ENCODE peak calls at places on chromosomes 16 and 17, in six cellular contexts. One of them, this sample, is unnamed. For H3K4me1, the result is how much of the 10 kb centered on the place peaks cover.

GRCh38 chr16:53433930-53434435 is 288 bp upstream of the RBL2 start:
- DNase-seq in upper lobe of left lung: no peak
- DNase-seq in PC-3: peak
- DNase-seq in psoas muscle: no peak
- DNase-seq in stomach: no peak
- DNase-seq in CD4-positive, CD25-positive, alpha-beta regulatory T cell: no peak
- DNase-seq in this sample: no peak

GRCh38 chr17:73798111-73798748 is 154.0 kb upstream of the SDK2 start:
- DNase-seq in stomach: peak
- DNase-seq in CD4-positive, CD25-positive, alpha-beta regulatory T cell: no peak
- DNase-seq in PC-3: peak
- DNase-seq in psoas muscle: no peak
- DNase-seq in upper lobe of left lung: no peak
- DNase-seq in this sample: peak

GRCh38 chr16:31052131-31052530 is 18.8 kb downstream of the STX4 start:
- DNase-seq in CD4-positive, CD25-positive, alpha-beta regulatory T cell: no peak
- DNase-seq in stomach: no peak
- DNase-seq in upper lobe of left lung: peak
- DNase-seq in PC-3: peak
- DNase-seq in psoas muscle: no peak
- DNase-seq in this sample: peak

GRCh38 chr16:31513884-31514283 is 5.7 kb upstream of the RUSF1 start:
- DNase-seq in PC-3: no peak
- DNase-seq in stomach: no peak
- DNase-seq in upper lobe of left lung: no peak
- DNase-seq in CD4-positive, CD25-positive, alpha-beta regulatory T cell: no peak
- DNase-seq in psoas muscle: no peak
- DNase-seq in this sample: no peak

GRCh38 chr17:73591278-73592078 is 52.8 kb downstream of the SDK2 start:
- DNase-seq in PC-3: no peak
- DNase-seq in CD4-positive, CD25-positive, alpha-beta regulatory T cell: peak
- DNase-seq in psoas muscle: no peak
- DNase-seq in stomach: no peak
- DNase-seq in upper lobe of left lung: no peak
- DNase-seq in this sample: no peak

GRCh38 chr17:48642843-48643696 is 16.9 kb upstream of the HOXB9 start:
- DNase-seq in stomach: no peak
- DNase-seq in upper lobe of left lung: no peak
- DNase-seq in CD4-positive, CD25-positive, alpha-beta regulatory T cell: no peak
- DNase-seq in psoas muscle: no peak
- DNase-seq in PC-3: no peak
- DNase-seq in this sample: no peak

GRCh38 chr17:1559047-1559742 is 3.4 kb downstream of the PITPNA start:
- DNase-seq in upper lobe of left lung: no peak
- DNase-seq in psoas muscle: no peak
- DNase-seq in CD4-positive, CD25-positive, alpha-beta regulatory T cell: no peak
- DNase-seq in stomach: no peak
- DNase-seq in PC-3: no peak
- DNase-seq in this sample: no peak

GRCh38 chr17:68511254-68511670 is 968 bp upstream of the PRKAR1A start:
- DNase-seq in PC-3: no peak
- DNase-seq in psoas muscle: no peak
- DNase-seq in CD4-positive, CD25-positive, alpha-beta regulatory T cell: no peak
- DNase-seq in upper lobe of left lung: no peak
- DNase-seq in stomach: no peak
- DNase-seq in this sample: peak

GRCh38 chr17:34370997-34371395 is 8.0 kb upstream of the CCL1 start:
- DNase-seq in stomach: no peak
- DNase-seq in CD4-positive, CD25-positive, alpha-beta regulatory T cell: no peak
- DNase-seq in upper lobe of left lung: no peak
- DNase-seq in psoas muscle: no peak
- DNase-seq in PC-3: peak
- DNase-seq in this sample: no peak

GRCh38 chr16:83933885-83934683 is 19.0 kb upstream of the OSGIN1 start:
- DNase-seq in upper lobe of left lung: no peak
- DNase-seq in stomach: no peak
- DNase-seq in psoas muscle: no peak
- DNase-seq in PC-3: no peak
- DNase-seq in CD4-positive, CD25-positive, alpha-beta regulatory T cell: no peak
- DNase-seq in this sample: no peak

GRCh38 chr16:1871974-1872635 is at the start of gene MEIOB:
- DNase-seq in stomach: no peak
- DNase-seq in psoas muscle: peak
- DNase-seq in PC-3: no peak
- DNase-seq in CD4-positive, CD25-positive, alpha-beta regulatory T cell: no peak
- DNase-seq in upper lobe of left lung: peak
- DNase-seq in this sample: no peak

GRCh38 chr17:57955183-57955952 is at the start of gene CUEDC1:
- DNase-seq in psoas muscle: peak
- DNase-seq in stomach: peak
- DNase-seq in upper lobe of left lung: peak
- DNase-seq in PC-3: peak
- DNase-seq in CD4-positive, CD25-positive, alpha-beta regulatory T cell: peak
- DNase-seq in this sample: peak

GRCh38 chr17:32349503-32349853 is 479 bp upstream of the ZNF207 start:
- DNase-seq in PC-3: peak
- DNase-seq in CD4-positive, CD25-positive, alpha-beta regulatory T cell: no peak
- DNase-seq in stomach: no peak
- DNase-seq in psoas muscle: no peak
- DNase-seq in upper lobe of left lung: no peak
- DNase-seq in this sample: no peak

GRCh38 chr17:5249615-5250014 is 15.0 kb upstream of the SCIMP start:
- DNase-seq in upper lobe of left lung: peak
- DNase-seq in psoas muscle: peak
- DNase-seq in stomach: peak
- DNase-seq in CD4-positive, CD25-positive, alpha-beta regulatory T cell: peak
- DNase-seq in PC-3: peak
- DNase-seq in this sample: peak

GRCh38 chr16:30557397-30557949 is 701 bp downstream of the ZNF764 start:
- DNase-seq in stomach: no peak
- DNase-seq in psoas muscle: peak
- DNase-seq in PC-3: no peak
- DNase-seq in upper lobe of left lung: no peak
- DNase-seq in CD4-positive, CD25-positive, alpha-beta regulatory T cell: peak
- DNase-seq in this sample: no peak

GRCh38 chr17:28252436-28252835 is 66.6 kb upstream of the TMEM97 start:
- DNase-seq in CD4-positive, CD25-positive, alpha-beta regulatory T cell: no peak
- DNase-seq in psoas muscle: no peak
- DNase-seq in stomach: no peak
- DNase-seq in upper lobe of left lung: no peak
- DNase-seq in PC-3: peak
- DNase-seq in this sample: no peak

GRCh38 chr16:2056077-2056476 is 8.3 kb downstream of the TSC2 start:
- DNase-seq in stomach: no peak
- DNase-seq in upper lobe of left lung: peak
- DNase-seq in psoas muscle: no peak
- DNase-seq in PC-3: peak
- DNase-seq in CD4-positive, CD25-positive, alpha-beta regulatory T cell: no peak
- DNase-seq in this sample: no peak

GRCh38 chr16:88456356-88457292 is 3.5 kb downstream of the ZFPM1 start:
- DNase-seq in stomach: no peak
- DNase-seq in psoas muscle: no peak
- DNase-seq in upper lobe of left lung: no peak
- DNase-seq in PC-3: no peak
- DNase-seq in CD4-positive, CD25-positive, alpha-beta regulatory T cell: peak
- DNase-seq in this sample: no peak

GRCh38 chr16:88453621-88454314 is 688 bp downstream of the ZFPM1 start:
- DNase-seq in upper lobe of left lung: no peak
- DNase-seq in psoas muscle: no peak
- DNase-seq in stomach: no peak
- DNase-seq in PC-3: no peak
- DNase-seq in CD4-positive, CD25-positive, alpha-beta regulatory T cell: no peak
- DNase-seq in this sample: no peak

GRCh38 chr16:88454315-88455057 is 1.4 kb downstream of the ZFPM1 start:
- DNase-seq in upper lobe of left lung: no peak
- DNase-seq in CD4-positive, CD25-positive, alpha-beta regulatory T cell: peak
- DNase-seq in psoas muscle: no peak
- DNase-seq in stomach: peak
- DNase-seq in PC-3: peak
- DNase-seq in this sample: no peak

GRCh38 chr16:88458039-88458772 is 5.1 kb downstream of the ZFPM1 start:
- DNase-seq in stomach: no peak
- DNase-seq in upper lobe of left lung: no peak
- DNase-seq in PC-3: no peak
- DNase-seq in CD4-positive, CD25-positive, alpha-beta regulatory T cell: no peak
- DNase-seq in psoas muscle: no peak
- DNase-seq in this sample: no peak

GRCh38 chr16:88455610-88456355 is 2.7 kb downstream of the ZFPM1 start:
- DNase-seq in PC-3: peak
- DNase-seq in psoas muscle: no peak
- DNase-seq in CD4-positive, CD25-positive, alpha-beta regulatory T cell: peak
- DNase-seq in upper lobe of left lung: peak
- DNase-seq in stomach: peak
- DNase-seq in this sample: no peak
- H3K4me1 ChIP-seq in PC-3: under half
- H3K4me1 ChIP-seq in psoas muscle: under half
- H3K4me1 ChIP-seq in CD4-positive, CD25-positive, alpha-beta regulatory T cell: half or more
- H3K4me1 ChIP-seq in upper lobe of left lung: under half
- H3K4me1 ChIP-seq in stomach: half or more
- H3K4me1 ChIP-seq in this sample: under half

GRCh38 chr17:36936455-36936934 is 780 bp upstream of the LHX1 start:
- DNase-seq in stomach: no peak
- DNase-seq in PC-3: no peak
- DNase-seq in upper lobe of left lung: no peak
- DNase-seq in psoas muscle: no peak
- DNase-seq in CD4-positive, CD25-positive, alpha-beta regulatory T cell: no peak
- DNase-seq in this sample: no peak
- H3K4me3 ChIP-seq in stomach: peak
- H3K4me3 ChIP-seq in PC-3: no peak
- H3K4me3 ChIP-seq in upper lobe of left lung: peak
- H3K4me3 ChIP-seq in psoas muscle: peak
- H3K4me3 ChIP-seq in CD4-positive, CD25-positive, alpha-beta regulatory T cell: no peak
- H3K4me3 ChIP-seq in this sample: peak

GRCh38 chr17:10046259-10046658 is 141.2 kb upstream of the RCVRN start:
- DNase-seq in stomach: no peak
- DNase-seq in CD4-positive, CD25-positive, alpha-beta regulatory T cell: no peak
- DNase-seq in psoas muscle: no peak
- DNase-seq in PC-3: no peak
- DNase-seq in upper lobe of left lung: no peak
- DNase-seq in this sample: no peak
- H3K4me1 ChIP-seq in stomach: under half
- H3K4me1 ChIP-seq in CD4-positive, CD25-positive, alpha-beta regulatory T cell: under half
- H3K4me1 ChIP-seq in psoas muscle: under half
- H3K4me1 ChIP-seq in PC-3: under half
- H3K4me1 ChIP-seq in upper lobe of left lung: under half
- H3K4me1 ChIP-seq in this sample: under half

DNA sequence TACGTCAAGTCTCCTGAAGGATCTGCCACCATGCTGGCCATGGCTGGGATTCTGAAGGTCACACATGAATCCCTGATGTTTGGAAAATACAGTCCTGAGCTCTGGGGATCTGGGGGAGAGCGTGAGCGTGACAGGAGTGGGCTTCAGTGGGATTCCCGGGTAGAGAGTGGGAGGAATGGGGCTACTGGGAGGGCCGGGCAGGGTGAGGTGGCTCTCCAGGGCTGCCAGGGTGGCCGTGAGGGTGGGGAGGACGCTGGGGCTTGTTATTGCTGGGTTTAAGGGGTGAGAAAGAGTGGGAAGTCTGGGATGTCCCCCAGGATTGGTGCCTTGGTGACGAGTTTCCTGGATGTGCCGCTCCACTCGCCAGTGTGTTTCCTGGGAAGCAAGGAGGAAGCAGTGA is 31.3 kb downstream of the FOXL1 start:
- DNase-seq in stomach: no peak
- DNase-seq in CD4-positive, CD25-positive, alpha-beta regulatory T cell: no peak
- DNase-seq in upper lobe of left lung: no peak
- DNase-seq in psoas muscle: no peak
- DNase-seq in PC-3: no peak
- DNase-seq in this sample: no peak
- H3K4me3 ChIP-seq in stomach: no peak
- H3K4me3 ChIP-seq in CD4-positive, CD25-positive, alpha-beta regulatory T cell: no peak
- H3K4me3 ChIP-seq in upper lobe of left lung: no peak
- H3K4me3 ChIP-seq in psoas muscle: no peak
- H3K4me3 ChIP-seq in PC-3: no peak
- H3K4me3 ChIP-seq in this sample: no peak

GRCh38 chr16:22202261-22202637 is 3.8 kb upstream of the EEF2K start:
- DNase-seq in stomach: no peak
- DNase-seq in CD4-positive, CD25-positive, alpha-beta regulatory T cell: no peak
- DNase-seq in PC-3: no peak
- DNase-seq in upper lobe of left lung: no peak
- DNase-seq in psoas muscle: no peak
- DNase-seq in this sample: no peak

GRCh38 chr16:22205577-22206012 is 483 bp upstream of the EEF2K start:
- DNase-seq in CD4-positive, CD25-positive, alpha-beta regulatory T cell: no peak
- DNase-seq in upper lobe of left lung: no peak
- DNase-seq in PC-3: no peak
- DNase-seq in psoas muscle: no peak
- DNase-seq in stomach: no peak
- DNase-seq in this sample: no peak

GRCh38 chr16:22206013-22206846 is at the start of gene EEF2K:
- DNase-seq in stomach: peak
- DNase-seq in upper lobe of left lung: peak
- DNase-seq in PC-3: peak
- DNase-seq in psoas muscle: peak
- DNase-seq in CD4-positive, CD25-positive, alpha-beta regulatory T cell: peak
- DNase-seq in this sample: peak

GRCh38 chr16:22203091-22203490 is 3.0 kb upstream of the EEF2K start:
- DNase-seq in psoas muscle: no peak
- DNase-seq in stomach: no peak
- DNase-seq in CD4-positive, CD25-positive, alpha-beta regulatory T cell: no peak
- DNase-seq in PC-3: no peak
- DNase-seq in upper lobe of left lung: no peak
- DNase-seq in this sample: no peak

GRCh38 chr16:22204091-22204655 is 1.9 kb upstream of the EEF2K start:
- DNase-seq in stomach: no peak
- DNase-seq in PC-3: no peak
- DNase-seq in upper lobe of left lung: no peak
- DNase-seq in psoas muscle: no peak
- DNase-seq in CD4-positive, CD25-positive, alpha-beta regulatory T cell: no peak
- DNase-seq in this sample: no peak
- H3K4me1 ChIP-seq in stomach: under half
- H3K4me1 ChIP-seq in PC-3: under half
- H3K4me1 ChIP-seq in upper lobe of left lung: under half
- H3K4me1 ChIP-seq in psoas muscle: under half
- H3K4me1 ChIP-seq in CD4-positive, CD25-positive, alpha-beta regulatory T cell: under half
- H3K4me1 ChIP-seq in this sample: under half

GRCh38 chr16:49467540-49468372 is 94.2 kb downstream of the C16orf78 start:
- DNase-seq in CD4-positive, CD25-positive, alpha-beta regulatory T cell: no peak
- DNase-seq in stomach: peak
- DNase-seq in upper lobe of left lung: peak
- DNase-seq in PC-3: no peak
- DNase-seq in psoas muscle: no peak
- DNase-seq in this sample: no peak
- H3K4me3 ChIP-seq in CD4-positive, CD25-positive, alpha-beta regulatory T cell: no peak
- H3K4me3 ChIP-seq in stomach: no peak
- H3K4me3 ChIP-seq in upper lobe of left lung: no peak
- H3K4me3 ChIP-seq in PC-3: no peak
- H3K4me3 ChIP-seq in psoas muscle: no peak
- H3K4me3 ChIP-seq in this sample: no peak

GRCh38 chr17:49814781-49815496 is 26.5 kb downstream of the KAT7 start:
- DNase-seq in upper lobe of left lung: no peak
- DNase-seq in CD4-positive, CD25-positive, alpha-beta regulatory T cell: no peak
- DNase-seq in psoas muscle: no peak
- DNase-seq in PC-3: no peak
- DNase-seq in stomach: no peak
- DNase-seq in this sample: no peak
- H3K4me1 ChIP-seq in upper lobe of left lung: under half
- H3K4me1 ChIP-seq in CD4-positive, CD25-positive, alpha-beta regulatory T cell: half or more
- H3K4me1 ChIP-seq in psoas muscle: under half
- H3K4me1 ChIP-seq in PC-3: under half
- H3K4me1 ChIP-seq in stomach: half or more
- H3K4me1 ChIP-seq in this sample: under half

This sample was measured in ascending aorta.